ENCODE peak calls at places on chromosome 6, in five cellular contexts. One of them, this sample, is unnamed.

GRCh38 chr6:43297644-43298564 is at the start of gene SLC22A7:
- DNase-seq in fibroblast of lung: no peak
- DNase-seq in cardiac muscle cell: peak; percentile 33
- DNase-seq in right cardiac atrium: peak; percentile 74
- DNase-seq in colonic mucosa: no peak
- DNase-seq in this sample: no peak

GRCh38 chr6:19851273-19852089 is 14.3 kb downstream of the ID4 start:
- DNase-seq in fibroblast of lung: peak; percentile 83
- DNase-seq in cardiac muscle cell: peak; percentile 88
- DNase-seq in right cardiac atrium: no peak
- DNase-seq in colonic mucosa: peak; percentile 31
- DNase-seq in this sample: no peak

GRCh38 chr6:137977814-137978213 is 110.8 kb downstream of the TNFAIP3 start:
- DNase-seq in fibroblast of lung: no peak
- DNase-seq in cardiac muscle cell: no peak
- DNase-seq in right cardiac atrium: no peak
- DNase-seq in colonic mucosa: no peak
- DNase-seq in this sample: no peak

GRCh38 chr6:106256201-106256968 is 69.2 kb downstream of the ATG5 start:
- DNase-seq in fibroblast of lung: no peak
- DNase-seq in cardiac muscle cell: no peak
- DNase-seq in right cardiac atrium: no peak
- DNase-seq in colonic mucosa: no peak
- DNase-seq in this sample: no peak

GRCh38 chr6:217048-217659 is 75.1 kb upstream of the DUSP22 start:
- DNase-seq in fibroblast of lung: no peak
- DNase-seq in cardiac muscle cell: no peak
- DNase-seq in right cardiac atrium: peak; percentile 64
- DNase-seq in colonic mucosa: peak; percentile 33
- DNase-seq in this sample: no peak

GRCh38 chr6:34476941-34477340 is 11.1 kb downstream of the PACSIN1 start:
- DNase-seq in fibroblast of lung: no peak
- DNase-seq in cardiac muscle cell: no peak
- DNase-seq in right cardiac atrium: no peak
- DNase-seq in colonic mucosa: no peak
- DNase-seq in this sample: no peak

GRCh38 chr6:152232494-152233151 is 404.5 kb downstream of the SYNE1 start:
- DNase-seq in fibroblast of lung: peak; percentile 15
- DNase-seq in cardiac muscle cell: peak; percentile 85
- DNase-seq in right cardiac atrium: peak; percentile 76
- DNase-seq in colonic mucosa: no peak
- DNase-seq in this sample: no peak

GRCh38 chr6:1545654-1546053 is 64.1 kb upstream of the FOXC1 start:
- DNase-seq in fibroblast of lung: no peak
- DNase-seq in cardiac muscle cell: no peak
- DNase-seq in right cardiac atrium: no peak
- DNase-seq in colonic mucosa: no peak
- DNase-seq in this sample: no peak

GRCh38 chr6:146470091-146470770 is 73.4 kb upstream of the RAB32 start:
- DNase-seq in fibroblast of lung: no peak
- DNase-seq in cardiac muscle cell: no peak
- DNase-seq in right cardiac atrium: no peak
- DNase-seq in colonic mucosa: no peak
- DNase-seq in this sample: no peak

GRCh38 chr6:135581211-135581610 is 83.7 kb upstream of the AHI1 start:
- DNase-seq in fibroblast of lung: no peak
- DNase-seq in cardiac muscle cell: no peak
- DNase-seq in right cardiac atrium: no peak
- DNase-seq in colonic mucosa: no peak
- DNase-seq in this sample: no peak

GRCh38 chr6:168877821-168878282 is 375.8 kb downstream of the THBS2 start:
- DNase-seq in fibroblast of lung: peak; percentile 4
- DNase-seq in cardiac muscle cell: no peak
- DNase-seq in right cardiac atrium: no peak
- DNase-seq in colonic mucosa: peak; percentile 70
- DNase-seq in this sample: no peak

GRCh38 chr6:127212376-127212775 is 54.3 kb upstream of the RNF146 start:
- DNase-seq in fibroblast of lung: no peak
- DNase-seq in cardiac muscle cell: no peak
- DNase-seq in right cardiac atrium: no peak
- DNase-seq in colonic mucosa: no peak
- DNase-seq in this sample: no peak

GRCh38 chr6:47092249-47092648 is 50.1 kb upstream of the ADGRF1 start:
- DNase-seq in fibroblast of lung: peak; percentile 66
- DNase-seq in cardiac muscle cell: peak; percentile 43
- DNase-seq in right cardiac atrium: no peak
- DNase-seq in colonic mucosa: no peak
- DNase-seq in this sample: no peak

GRCh38 chr6:137736919-137737318 is 130.1 kb upstream of the TNFAIP3 start:
- DNase-seq in fibroblast of lung: no peak
- DNase-seq in cardiac muscle cell: peak; percentile 55
- DNase-seq in right cardiac atrium: no peak
- DNase-seq in colonic mucosa: no peak
- DNase-seq in this sample: no peak

GRCh38 chr6:26249959-26250805 is 114.8 kb upstream of the BTN3A2 start:
- DNase-seq in fibroblast of lung: peak; percentile 85
- DNase-seq in cardiac muscle cell: peak; percentile 71
- DNase-seq in right cardiac atrium: peak; percentile 71
- DNase-seq in colonic mucosa: peak; percentile 78
- DNase-seq in this sample: no peak

GRCh38 chr6:73388800-73389512 is 5.7 kb upstream of the DDX43 start:
- DNase-seq in fibroblast of lung: peak; percentile 57
- DNase-seq in cardiac muscle cell: peak; percentile 72
- DNase-seq in right cardiac atrium: peak; percentile 79
- DNase-seq in colonic mucosa: peak; percentile 45
- DNase-seq in this sample: peak; percentile 82

GRCh38 chr6:15763827-15764226 is 101.0 kb upstream of the DTNBP1 start:
- DNase-seq in fibroblast of lung: peak; percentile 44
- DNase-seq in cardiac muscle cell: peak; percentile 62
- DNase-seq in right cardiac atrium: no peak
- DNase-seq in colonic mucosa: peak; percentile 70
- DNase-seq in this sample: no peak

GRCh38 chr6:17397764-17398194 is 4.4 kb downstream of the CAP2 start:
- DNase-seq in fibroblast of lung: peak; percentile 30
- DNase-seq in cardiac muscle cell: peak; percentile 94
- DNase-seq in right cardiac atrium: no peak
- DNase-seq in colonic mucosa: no peak
- DNase-seq in this sample: no peak

GRCh38 chr6:37576336-37576737 is 76.6 kb upstream of the CCDC167 start:
- DNase-seq in fibroblast of lung: peak; percentile 45
- DNase-seq in cardiac muscle cell: no peak
- DNase-seq in right cardiac atrium: no peak
- DNase-seq in colonic mucosa: no peak
- DNase-seq in this sample: no peak

GRCh38 chr6:70062010-70062409 is 195.7 kb downstream of the COL19A1 start:
- DNase-seq in fibroblast of lung: no peak
- DNase-seq in cardiac muscle cell: no peak
- DNase-seq in right cardiac atrium: no peak
- DNase-seq in colonic mucosa: no peak
- DNase-seq in this sample: no peak

GRCh38 chr6:154445417-154445816 is 65.1 kb downstream of the CNKSR3 start:
- DNase-seq in fibroblast of lung: no peak
- DNase-seq in cardiac muscle cell: no peak
- DNase-seq in right cardiac atrium: no peak
- DNase-seq in colonic mucosa: no peak
- DNase-seq in this sample: no peak

GRCh38 chr6:113172531-113172966 is 684.6 kb upstream of the MARCKS start:
- DNase-seq in fibroblast of lung: peak; percentile 24
- DNase-seq in cardiac muscle cell: peak; percentile 58
- DNase-seq in right cardiac atrium: peak; percentile 73
- DNase-seq in colonic mucosa: peak; percentile 22
- DNase-seq in this sample: no peak

GRCh38 chr6:143406673-143407072 is 43.8 kb downstream of the ADAT2 start:
- DNase-seq in fibroblast of lung: no peak
- DNase-seq in cardiac muscle cell: no peak
- DNase-seq in right cardiac atrium: no peak
- DNase-seq in colonic mucosa: no peak
- DNase-seq in this sample: no peak

GRCh38 chr6:143410859-143411270 is 39.6 kb downstream of the ADAT2 start:
- DNase-seq in fibroblast of lung: peak; percentile 21
- DNase-seq in cardiac muscle cell: peak; percentile 7
- DNase-seq in right cardiac atrium: no peak
- DNase-seq in colonic mucosa: no peak
- DNase-seq in this sample: no peak

GRCh38 chr6:143408151-143408786 is 42.2 kb downstream of the ADAT2 start:
- DNase-seq in fibroblast of lung: no peak
- DNase-seq in cardiac muscle cell: no peak
- DNase-seq in right cardiac atrium: no peak
- DNase-seq in colonic mucosa: no peak
- DNase-seq in this sample: no peak

GRCh38 chr6:143405381-143406154 is 44.9 kb downstream of the ADAT2 start:
- DNase-seq in fibroblast of lung: peak; percentile 17
- DNase-seq in cardiac muscle cell: peak; percentile 46
- DNase-seq in right cardiac atrium: no peak
- DNase-seq in colonic mucosa: no peak
- DNase-seq in this sample: no peak

DNA sequence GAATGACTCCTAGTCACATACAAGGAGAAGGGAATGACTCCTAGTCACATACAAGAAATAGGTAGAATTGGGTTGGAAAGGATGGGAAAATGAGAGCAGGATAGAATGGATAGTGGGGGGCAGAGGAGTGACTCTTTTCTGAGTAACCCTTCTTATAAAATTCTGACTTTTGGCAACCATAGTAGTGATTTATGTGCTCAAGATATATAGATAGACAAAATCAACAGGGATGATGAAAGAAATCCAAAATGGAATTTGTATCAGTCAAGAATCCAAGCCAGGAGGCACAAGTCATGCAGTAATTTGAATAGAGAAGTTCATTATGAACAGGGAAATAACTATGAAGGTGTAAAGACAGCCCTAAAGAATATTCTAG is 41.7 kb downstream of the ADAT2 start:
- DNase-seq in fibroblast of lung: no peak
- DNase-seq in cardiac muscle cell: no peak
- DNase-seq in right cardiac atrium: no peak
- DNase-seq in colonic mucosa: no peak
- DNase-seq in this sample: no peak
- H3K27ac ChIP-seq in fibroblast of lung: no peak overlapping the region
- H3K27ac ChIP-seq in cardiac muscle cell: no peak overlapping the region
- H3K27ac ChIP-seq in right cardiac atrium: no peak overlapping the region
- H3K27ac ChIP-seq in colonic mucosa: no peak overlapping the region
- H3K27ac ChIP-seq in this sample: peak overlapping the region; percentile 89

GRCh38 chr6:90222724-90223198 is 73.9 kb downstream of the BACH2 start:
- DNase-seq in fibroblast of lung: no peak
- DNase-seq in cardiac muscle cell: no peak
- DNase-seq in right cardiac atrium: no peak
- DNase-seq in colonic mucosa: no peak
- DNase-seq in this sample: no peak
- H3K4me1 ChIP-seq in fibroblast of lung: peaks cover 6% of the 10 kb centered on the region
- H3K4me1 ChIP-seq in cardiac muscle cell: peaks cover 32% of the 10 kb centered on the region
- H3K4me1 ChIP-seq in right cardiac atrium: peaks cover 4% of the 10 kb centered on the region
- H3K4me1 ChIP-seq in colonic mucosa: no peaks in the 10 kb centered on the region
- H3K4me1 ChIP-seq in this sample: peaks cover 25% of the 10 kb centered on the region

DNA sequence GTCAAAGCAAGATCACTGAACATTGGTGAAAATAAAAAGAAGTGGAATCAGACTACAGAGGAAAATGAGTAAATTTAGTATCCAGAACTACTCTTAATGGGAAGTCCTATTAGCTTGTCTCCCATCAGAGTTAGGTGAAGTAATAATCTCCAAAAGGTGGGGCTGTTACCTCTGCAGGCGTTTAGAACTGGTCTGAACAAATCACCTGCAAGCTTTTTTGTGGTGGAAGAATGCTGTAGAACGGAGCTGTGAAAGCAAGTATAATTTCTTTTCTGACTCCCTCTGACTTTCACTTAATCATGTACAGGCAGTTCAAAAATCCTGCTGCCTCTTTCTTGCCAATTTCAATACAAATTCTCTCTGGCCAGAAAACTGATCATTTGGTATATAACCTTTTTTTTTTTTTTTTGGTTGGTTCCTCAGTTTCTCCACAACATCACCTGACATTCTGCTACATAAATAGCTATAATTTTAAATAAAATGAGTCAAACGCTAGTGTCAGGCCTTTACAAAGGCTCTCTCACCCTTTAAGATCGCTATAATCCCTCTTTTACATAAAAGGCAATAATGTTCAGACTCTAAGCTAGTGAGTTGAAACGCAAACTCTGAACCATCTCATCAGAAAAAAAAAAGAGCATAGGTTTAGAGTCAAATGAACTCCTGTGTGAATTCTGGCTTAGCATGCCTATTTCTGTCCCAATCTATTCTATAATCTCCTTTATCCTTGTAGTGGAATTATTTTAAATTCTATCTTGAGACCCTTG is 38.8 kb downstream of the CITED2 start:
- DNase-seq in fibroblast of lung: no peak
- DNase-seq in cardiac muscle cell: no peak
- DNase-seq in right cardiac atrium: no peak
- DNase-seq in colonic mucosa: no peak
- DNase-seq in this sample: no peak
- H3K27ac ChIP-seq in fibroblast of lung: peak overlapping the region; percentile 15
- H3K27ac ChIP-seq in cardiac muscle cell: no peak overlapping the region
- H3K27ac ChIP-seq in right cardiac atrium: no peak overlapping the region
- H3K27ac ChIP-seq in colonic mucosa: no peak overlapping the region
- H3K27ac ChIP-seq in this sample: peak overlapping the region; percentile 26

GRCh38 chr6:167794386-167795157 is 32.1 kb upstream of the AFDN start:
- DNase-seq in fibroblast of lung: no peak
- DNase-seq in cardiac muscle cell: no peak
- DNase-seq in right cardiac atrium: no peak
- DNase-seq in colonic mucosa: peak; percentile 35
- DNase-seq in this sample: no peak

GRCh38 chr6:167795321-167795811 is 31.3 kb upstream of the AFDN start:
- DNase-seq in fibroblast of lung: no peak
- DNase-seq in cardiac muscle cell: no peak
- DNase-seq in right cardiac atrium: no peak
- DNase-seq in colonic mucosa: peak; percentile 30
- DNase-seq in this sample: no peak

GRCh38 chr6:167797079-167797870 is 29.4 kb upstream of the AFDN start:
- DNase-seq in fibroblast of lung: no peak
- DNase-seq in cardiac muscle cell: no peak
- DNase-seq in right cardiac atrium: no peak
- DNase-seq in colonic mucosa: peak; percentile 81
- DNase-seq in this sample: no peak

GRCh38 chr6:167796668-167797031 is 30.1 kb upstream of the AFDN start:
- DNase-seq in fibroblast of lung: no peak
- DNase-seq in cardiac muscle cell: no peak
- DNase-seq in right cardiac atrium: peak; percentile 70
- DNase-seq in colonic mucosa: peak; percentile 71
- DNase-seq in this sample: no peak

DNA sequence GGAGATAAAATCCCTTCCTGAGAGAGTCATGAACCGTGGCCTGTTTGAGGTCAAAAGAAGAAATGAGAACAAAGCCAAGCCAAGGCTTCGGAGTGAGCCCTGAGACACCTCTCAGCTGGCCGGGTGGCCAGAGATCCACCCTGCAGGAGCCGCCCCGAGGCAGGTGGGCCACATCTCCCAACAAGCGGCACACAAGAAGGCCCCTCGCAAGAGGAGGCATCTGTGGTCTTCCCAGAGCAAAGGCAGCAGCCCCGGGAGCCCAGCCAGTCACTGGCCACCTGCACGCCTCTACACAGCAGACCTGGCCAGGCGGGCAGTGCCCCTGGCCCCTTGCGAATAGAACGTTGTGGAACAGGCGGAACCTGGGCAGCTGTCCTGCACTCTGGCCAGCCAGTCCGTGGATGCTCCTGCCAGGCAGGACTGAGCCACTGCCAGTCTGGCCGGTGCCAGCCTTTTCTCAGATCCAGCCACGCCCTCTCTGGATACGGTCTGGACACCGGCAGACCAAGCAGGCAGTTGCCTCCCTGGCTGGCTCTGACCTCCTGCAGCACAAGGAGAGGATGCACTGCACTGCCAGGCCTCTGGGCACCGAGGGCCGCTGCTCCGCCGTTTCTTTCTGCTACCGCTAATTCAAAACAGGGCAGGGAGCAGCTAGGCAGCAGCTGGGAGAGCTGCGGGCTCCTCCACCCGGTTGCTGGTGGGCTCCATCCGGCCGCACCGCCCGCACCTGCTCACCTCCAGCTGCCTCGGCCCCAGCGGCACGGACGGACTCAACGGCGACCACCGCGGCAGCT is 30.6 kb upstream of the AFDN start:
- DNase-seq in fibroblast of lung: no peak
- DNase-seq in cardiac muscle cell: no peak
- DNase-seq in right cardiac atrium: peak; percentile 72
- DNase-seq in colonic mucosa: peak; percentile 75
- DNase-seq in this sample: no peak
- H3K4me1 ChIP-seq in fibroblast of lung: no peaks in the 10 kb centered on the region
- H3K4me1 ChIP-seq in cardiac muscle cell: no peaks in the 10 kb centered on the region
- H3K4me1 ChIP-seq in right cardiac atrium: no peaks in the 10 kb centered on the region
- H3K4me1 ChIP-seq in colonic mucosa: no peaks in the 10 kb centered on the region
- H3K4me1 ChIP-seq in this sample: peaks cover 5% of the 10 kb centered on the region

This sample was measured in RWPE2.